ENCODE peak calls at places on chromosomes 6 and 20, in eight cellular contexts. P, B, Y, N, I, D, L and G are unnamed samples.

GRCh38 chr20:57772349-57772964 is 62.6 kb upstream of the PMEPA1 start:
- DNase-seq in P (peak; percentile 78), B (no peak), Y (peak; percentile 59), N (no peak), I (no peak), D (peak; percentile 12), L (peak; percentile 19), G (peak; percentile 41)

GRCh38 chr20:16035576-16035975 is 537.7 kb downstream of the KIF16B start:
- DNase-seq in P (no peak), B (no peak), Y (no peak), N (no peak), I (no peak), D (no peak), L (no peak), G (no peak)

GRCh38 chr20:44572551-44573500 is 9.6 kb upstream of the PKIG start:
- DNase-seq in P (peak; percentile 69), B (no peak), Y (peak; percentile 73), N (peak; percentile 68), I (peak; percentile 52), D (no peak), L (no peak), G (no peak)

GRCh38 chr6:34070315-34071110 is 75.4 kb downstream of the GRM4 start:
- DNase-seq in P (no peak), B (no peak), Y (no peak), N (no peak), I (no peak), D (no peak), L (no peak), G (no peak)

GRCh38 chr20:16444056-16444777 is 129.0 kb downstream of the KIF16B start:
- DNase-seq in P (no peak), B (no peak), Y (no peak), N (no peak), I (no peak), D (no peak), L (no peak), G (no peak)

GRCh38 chr6:35294308-35294945 is 3.2 kb upstream of the DEF6 start:
- DNase-seq in P (peak; percentile 52), B (no peak), Y (no peak), N (no peak), I (no peak), D (peak; percentile 36), L (peak; percentile 73), G (peak; percentile 88)

GRCh38 chr6:151749341-151749740 is 58.1 kb upstream of the ESR1 start:
- DNase-seq in P (no peak), B (no peak), Y (no peak), N (no peak), I (no peak), D (no peak), L (no peak), G (no peak)

GRCh38 chr6:150091466-150091865 is 22.5 kb upstream of the ULBP3 start:
- DNase-seq in P (peak; percentile 83), B (no peak), Y (no peak), N (no peak), I (no peak), D (no peak), L (no peak), G (no peak)

GRCh38 chr6:40164345-40164755 is 230.1 kb upstream of the MOCS1 start:
- DNase-seq in P (peak; percentile 91), B (no peak), Y (no peak), N (no peak), I (no peak), D (no peak), L (no peak), G (peak; percentile 58)

GRCh38 chr20:17456226-17456625 is 75.0 kb downstream of the BFSP1 start:
- DNase-seq in P (no peak), B (no peak), Y (no peak), N (no peak), I (no peak), D (no peak), L (no peak), G (no peak)

GRCh38 chr20:37275125-37275524 is 13.5 kb upstream of the GHRH start:
- DNase-seq in P (peak; percentile 46), B (no peak), Y (no peak), N (no peak), I (no peak), D (no peak), L (no peak), G (no peak)

GRCh38 chr20:23445596-23446217 is 6.2 kb downstream of the CSTL1 start:
- DNase-seq in P (no peak), B (no peak), Y (peak; percentile 18), N (no peak), I (no peak), D (no peak), L (no peak), G (no peak)

GRCh38 chr6:137661601-137662000 is 167.4 kb upstream of the OLIG3 start:
- DNase-seq in P (peak; percentile 56), B (no peak), Y (no peak), N (no peak), I (no peak), D (peak; percentile 26), L (no peak), G (peak; percentile 61)

GRCh38 chr6:123529058-123529457 is 107.7 kb downstream of the TRDN start:
- DNase-seq in P (peak; percentile 34), B (no peak), Y (no peak), N (no peak), I (no peak), D (no peak), L (no peak), G (no peak)

GRCh38 chr6:107217248-107217647 is 101.9 kb upstream of the BEND3 start:
- DNase-seq in P (no peak), B (no peak), Y (no peak), N (no peak), I (no peak), D (no peak), L (no peak), G (no peak)

GRCh38 chr6:5215181-5215580 is 45.6 kb downstream of the LYRM4 start:
- DNase-seq in P (no peak), B (no peak), Y (no peak), N (no peak), I (no peak), D (no peak), L (no peak), G (no peak)

GRCh38 chr6:63352587-63353281 is 33.0 kb upstream of the LGSN start:
- DNase-seq in P (peak; percentile 76), B (no peak), Y (no peak), N (no peak), I (no peak), D (no peak), L (peak; percentile 55), G (peak; percentile 26)